ENCODE peak calls at places on chromosomes 4 and X, in eight cellular contexts. One of them, this sample, is unnamed.

GRCh38 chr4:23932935-23933334 is 43.1 kb upstream of the PPARGC1A start:
- DNase-seq in HL-60: no peak
- DNase-seq in thoracic aorta: no peak
- DNase-seq in endothelial cell: no peak
- DNase-seq in upper lobe of left lung: no peak
- DNase-seq in MCF 10A: peak
- DNase-seq in DND-41: no peak
- DNase-seq in GM20000: no peak
- DNase-seq in this sample: no peak

GRCh38 chrX:53223068-53223693 is 1.8 kb downstream of the KDM5C start:
- DNase-seq in GM20000: no peak
- DNase-seq in upper lobe of left lung: no peak
- DNase-seq in MCF 10A: peak
- DNase-seq in DND-41: no peak
- DNase-seq in thoracic aorta: no peak
- DNase-seq in endothelial cell: no peak
- DNase-seq in HL-60: no peak
- DNase-seq in this sample: no peak

GRCh38 chrX:105745863-105746262 is 76.5 kb upstream of the NRK start:
- DNase-seq in MCF 10A: peak
- DNase-seq in DND-41: no peak
- DNase-seq in HL-60: no peak
- DNase-seq in thoracic aorta: no peak
- DNase-seq in endothelial cell: no peak
- DNase-seq in upper lobe of left lung: no peak
- DNase-seq in GM20000: no peak
- DNase-seq in this sample: no peak

GRCh38 chr4:96736352-96736889 is 896.5 kb downstream of the PDHA2 start:
- DNase-seq in upper lobe of left lung: no peak
- DNase-seq in endothelial cell: no peak
- DNase-seq in HL-60: no peak
- DNase-seq in DND-41: no peak
- DNase-seq in MCF 10A: peak
- DNase-seq in thoracic aorta: no peak
- DNase-seq in GM20000: no peak
- DNase-seq in this sample: no peak

GRCh38 chrX:120559799-120560198 is 963 bp downstream of the CUL4B start:
- DNase-seq in GM20000: peak
- DNase-seq in thoracic aorta: no peak
- DNase-seq in MCF 10A: peak
- DNase-seq in DND-41: peak
- DNase-seq in upper lobe of left lung: no peak
- DNase-seq in endothelial cell: no peak
- DNase-seq in HL-60: no peak
- DNase-seq in this sample: no peak

GRCh38 chr4:184843984-184844554 is 18.3 kb upstream of the ACSL1 start:
- DNase-seq in upper lobe of left lung: no peak
- DNase-seq in GM20000: no peak
- DNase-seq in HL-60: no peak
- DNase-seq in DND-41: no peak
- DNase-seq in endothelial cell: no peak
- DNase-seq in thoracic aorta: no peak
- DNase-seq in MCF 10A: no peak
- DNase-seq in this sample: no peak

GRCh38 chr4:83618991-83619390 is 83.1 kb downstream of the GPAT3 start:
- DNase-seq in GM20000: no peak
- DNase-seq in HL-60: peak
- DNase-seq in MCF 10A: peak
- DNase-seq in thoracic aorta: no peak
- DNase-seq in DND-41: peak
- DNase-seq in upper lobe of left lung: no peak
- DNase-seq in endothelial cell: peak
- DNase-seq in this sample: no peak

GRCh38 chr4:48546336-48546735 is 56.3 kb downstream of the ZAR1 start:
- DNase-seq in DND-41: peak
- DNase-seq in endothelial cell: peak
- DNase-seq in upper lobe of left lung: no peak
- DNase-seq in GM20000: no peak
- DNase-seq in MCF 10A: peak
- DNase-seq in thoracic aorta: no peak
- DNase-seq in HL-60: peak
- DNase-seq in this sample: no peak

GRCh38 chrX:16873106-16873505 is 2.9 kb upstream of the RBBP7 start:
- DNase-seq in thoracic aorta: no peak
- DNase-seq in endothelial cell: no peak
- DNase-seq in HL-60: no peak
- DNase-seq in DND-41: no peak
- DNase-seq in upper lobe of left lung: no peak
- DNase-seq in MCF 10A: no peak
- DNase-seq in GM20000: no peak
- DNase-seq in this sample: no peak

GRCh38 chr4:15147709-15148651 is 145.7 kb downstream of the CPEB2 start:
- DNase-seq in MCF 10A: no peak
- DNase-seq in thoracic aorta: no peak
- DNase-seq in upper lobe of left lung: no peak
- DNase-seq in HL-60: no peak
- DNase-seq in endothelial cell: no peak
- DNase-seq in GM20000: no peak
- DNase-seq in DND-41: no peak
- DNase-seq in this sample: no peak

GRCh38 chrX:48696301-48697181 is at the start of gene SUV39H1:
- DNase-seq in GM20000: peak
- DNase-seq in thoracic aorta: peak
- DNase-seq in HL-60: peak
- DNase-seq in MCF 10A: peak
- DNase-seq in upper lobe of left lung: peak
- DNase-seq in DND-41: peak
- DNase-seq in endothelial cell: peak
- DNase-seq in this sample: peak

GRCh38 chr4:3836802-3837601 is 70.8 kb downstream of the ADRA2C start:
- DNase-seq in DND-41: peak
- DNase-seq in GM20000: no peak
- DNase-seq in thoracic aorta: no peak
- DNase-seq in HL-60: no peak
- DNase-seq in upper lobe of left lung: no peak
- DNase-seq in MCF 10A: peak
- DNase-seq in endothelial cell: no peak
- DNase-seq in this sample: no peak

GRCh38 chr4:106803107-106803506 is 233.0 kb downstream of the DKK2 start:
- DNase-seq in endothelial cell: no peak
- DNase-seq in GM20000: no peak
- DNase-seq in HL-60: no peak
- DNase-seq in MCF 10A: no peak
- DNase-seq in thoracic aorta: no peak
- DNase-seq in DND-41: no peak
- DNase-seq in upper lobe of left lung: no peak
- DNase-seq in this sample: no peak

GRCh38 chrX:108270739-108271396 is 167.4 kb downstream of the COL4A6 start:
- DNase-seq in upper lobe of left lung: no peak
- DNase-seq in MCF 10A: no peak
- DNase-seq in DND-41: peak
- DNase-seq in HL-60: no peak
- DNase-seq in thoracic aorta: no peak
- DNase-seq in endothelial cell: no peak
- DNase-seq in GM20000: no peak
- DNase-seq in this sample: no peak

GRCh38 chr4:88333741-88334405 is 44.8 kb upstream of the HERC6 start:
- DNase-seq in HL-60: no peak
- DNase-seq in endothelial cell: no peak
- DNase-seq in thoracic aorta: no peak
- DNase-seq in MCF 10A: peak
- DNase-seq in GM20000: no peak
- DNase-seq in upper lobe of left lung: no peak
- DNase-seq in DND-41: no peak
- DNase-seq in this sample: no peak

GRCh38 chrX:1450381-1451161 is 2.1 kb downstream of the ASMTL start:
- DNase-seq in GM20000: peak
- DNase-seq in HL-60: no peak
- DNase-seq in upper lobe of left lung: no peak
- DNase-seq in DND-41: peak
- DNase-seq in thoracic aorta: no peak
- DNase-seq in endothelial cell: no peak
- DNase-seq in MCF 10A: no peak
- DNase-seq in this sample: no peak

GRCh38 chrX:39479856-39480255 is 617.9 kb downstream of the BCOR start:
- DNase-seq in upper lobe of left lung: no peak
- DNase-seq in DND-41: no peak
- DNase-seq in MCF 10A: peak
- DNase-seq in GM20000: no peak
- DNase-seq in endothelial cell: no peak
- DNase-seq in thoracic aorta: no peak
- DNase-seq in HL-60: no peak
- DNase-seq in this sample: no peak

GRCh38 chrX:39475372-39475771 is 622.4 kb downstream of the BCOR start:
- DNase-seq in DND-41: no peak
- DNase-seq in thoracic aorta: no peak
- DNase-seq in HL-60: no peak
- DNase-seq in MCF 10A: no peak
- DNase-seq in endothelial cell: no peak
- DNase-seq in upper lobe of left lung: no peak
- DNase-seq in GM20000: no peak
- DNase-seq in this sample: no peak

GRCh38 chrX:39477031-39477430 is 620.7 kb downstream of the BCOR start:
- DNase-seq in upper lobe of left lung: no peak
- DNase-seq in MCF 10A: no peak
- DNase-seq in DND-41: no peak
- DNase-seq in GM20000: no peak
- DNase-seq in endothelial cell: no peak
- DNase-seq in HL-60: no peak
- DNase-seq in thoracic aorta: no peak
- DNase-seq in this sample: no peak

GRCh38 chrX:39476596-39476995 is 621.2 kb downstream of the BCOR start:
- DNase-seq in DND-41: no peak
- DNase-seq in HL-60: no peak
- DNase-seq in GM20000: no peak
- DNase-seq in upper lobe of left lung: peak
- DNase-seq in thoracic aorta: no peak
- DNase-seq in MCF 10A: no peak
- DNase-seq in endothelial cell: no peak
- DNase-seq in this sample: no peak

DNA sequence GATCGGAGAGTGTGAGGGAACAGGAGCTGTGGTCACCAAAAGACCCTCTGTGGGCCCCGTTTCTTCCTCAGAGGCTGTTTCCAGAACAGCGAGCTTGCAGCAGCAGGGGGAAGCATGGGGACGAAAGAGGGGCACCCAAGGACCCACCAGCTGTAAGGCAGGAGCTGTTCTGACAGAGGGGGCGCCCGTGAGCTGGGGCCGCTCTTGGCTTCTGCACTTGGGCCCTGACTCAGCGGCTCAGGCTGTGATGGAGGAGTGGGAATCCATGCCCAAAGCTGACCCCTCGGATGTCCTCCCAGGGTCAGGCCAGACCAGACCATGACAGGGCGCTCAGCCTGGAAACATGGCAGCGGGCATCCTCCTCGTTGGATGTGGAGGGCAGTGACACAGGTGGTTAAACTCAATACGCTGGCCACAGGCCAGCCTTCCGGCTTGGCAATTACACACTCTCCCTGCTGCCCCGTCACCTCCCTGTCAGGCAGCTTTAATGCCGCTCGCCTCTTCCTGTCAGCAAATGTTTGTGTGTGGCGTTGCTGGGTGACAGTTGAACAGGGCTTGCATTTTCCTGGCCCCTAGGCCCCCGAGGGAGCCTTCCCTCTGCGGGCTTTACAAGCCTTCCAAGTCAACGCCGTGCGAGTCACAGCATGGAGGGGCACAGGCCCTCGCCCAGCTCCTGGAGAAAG is 620.2 kb downstream of the BCOR start:
- DNase-seq in HL-60: no peak
- DNase-seq in GM20000: no peak
- DNase-seq in DND-41: no peak
- DNase-seq in endothelial cell: peak
- DNase-seq in upper lobe of left lung: peak
- DNase-seq in MCF 10A: no peak
- DNase-seq in thoracic aorta: no peak
- DNase-seq in this sample: peak
- TF ChIP-seq CTCF in HL-60: no peak
- TF ChIP-seq CTCF in GM20000: no peak
- TF ChIP-seq CTCF in DND-41: peak
- TF ChIP-seq CTCF in endothelial cell: no peak
- TF ChIP-seq CTCF in upper lobe of left lung: no peak
- TF ChIP-seq CTCF in MCF 10A: peak
- TF ChIP-seq CTCF in thoracic aorta: no peak
- TF ChIP-seq CTCF in this sample: peak

DNA sequence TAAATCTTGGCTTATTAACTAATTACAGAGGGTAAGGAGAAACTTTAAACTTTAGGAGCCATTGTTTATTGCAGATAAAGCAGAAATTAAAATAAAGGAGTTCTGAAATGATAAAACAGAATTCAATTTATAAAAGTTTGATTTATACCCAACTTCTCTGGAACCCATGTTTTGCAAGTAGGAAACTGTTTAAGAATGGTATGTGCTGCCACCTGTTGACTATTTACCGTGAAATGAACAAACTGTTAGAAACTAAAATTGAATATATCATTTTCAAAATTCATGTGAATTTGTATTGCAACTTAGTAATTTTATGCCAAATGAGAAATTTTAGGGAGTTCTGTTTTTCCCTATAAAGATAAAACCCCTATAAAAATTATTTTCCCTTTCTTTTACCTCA is 11.0 kb upstream of the TBC1D8B start:
- DNase-seq in DND-41: no peak
- DNase-seq in HL-60: no peak
- DNase-seq in upper lobe of left lung: no peak
- DNase-seq in endothelial cell: no peak
- DNase-seq in MCF 10A: peak
- DNase-seq in thoracic aorta: no peak
- DNase-seq in GM20000: no peak
- DNase-seq in this sample: no peak
- TF ChIP-seq CTCF in DND-41: no peak
- TF ChIP-seq CTCF in HL-60: no peak
- TF ChIP-seq CTCF in upper lobe of left lung: no peak
- TF ChIP-seq CTCF in endothelial cell: peak
- TF ChIP-seq CTCF in MCF 10A: peak
- TF ChIP-seq CTCF in thoracic aorta: no peak
- TF ChIP-seq CTCF in GM20000: no peak
- TF ChIP-seq CTCF in this sample: peak

GRCh38 chrX:119502727-119503483 is 34.7 kb downstream of the SLC25A5 start:
- DNase-seq in HL-60: no peak
- DNase-seq in DND-41: no peak
- DNase-seq in upper lobe of left lung: no peak
- DNase-seq in thoracic aorta: no peak
- DNase-seq in GM20000: no peak
- DNase-seq in MCF 10A: peak
- DNase-seq in endothelial cell: no peak
- DNase-seq in this sample: no peak
- TF ChIP-seq CTCF in HL-60: no peak
- TF ChIP-seq CTCF in DND-41: no peak
- TF ChIP-seq CTCF in upper lobe of left lung: no peak
- TF ChIP-seq CTCF in thoracic aorta: no peak
- TF ChIP-seq CTCF in GM20000: no peak
- TF ChIP-seq CTCF in MCF 10A: no peak
- TF ChIP-seq CTCF in endothelial cell: no peak
- TF ChIP-seq CTCF in this sample: no peak

DNA sequence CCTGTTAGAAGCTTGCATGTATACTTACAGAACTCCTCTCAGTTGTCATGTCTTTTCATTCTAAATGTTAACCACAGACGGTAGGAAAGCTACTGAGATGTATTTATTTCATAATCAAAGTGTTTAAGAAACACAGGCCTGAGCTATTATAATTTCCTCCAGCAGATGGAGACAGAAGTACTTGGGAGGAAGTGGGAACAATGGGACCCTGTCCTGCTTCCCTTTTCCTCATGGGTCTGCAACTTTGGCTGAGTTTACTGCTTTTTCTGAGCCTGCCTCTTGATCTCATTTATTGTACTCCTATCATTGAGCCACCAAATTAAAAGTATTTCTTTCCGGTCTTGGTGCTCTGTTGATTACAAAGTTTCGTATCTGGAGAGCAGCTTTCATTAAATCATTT is 67.7 kb upstream of the SPANXN2 start:
- DNase-seq in endothelial cell: no peak
- DNase-seq in GM20000: no peak
- DNase-seq in HL-60: peak
- DNase-seq in MCF 10A: peak
- DNase-seq in upper lobe of left lung: no peak
- DNase-seq in DND-41: no peak
- DNase-seq in thoracic aorta: no peak
- DNase-seq in this sample: no peak
- TF ChIP-seq CTCF in endothelial cell: no peak
- TF ChIP-seq CTCF in GM20000: no peak
- TF ChIP-seq CTCF in HL-60: peak
- TF ChIP-seq CTCF in MCF 10A: peak
- TF ChIP-seq CTCF in upper lobe of left lung: peak
- TF ChIP-seq CTCF in DND-41: peak
- TF ChIP-seq CTCF in thoracic aorta: no peak
- TF ChIP-seq CTCF in this sample: peak